ENCODE peak calls at places on chromosomes 12 and 14, in nine cellular contexts. One of them, this sample, is unnamed.

GRCh38 chr12:27622436-27623185 is 73.6 kb upstream of the REP15 start:
- DNase-seq in astrocyte of the spinal cord: no peak
- DNase-seq in stomach: no peak
- DNase-seq in neural crest cell: no peak
- DNase-seq in CD8-positive, alpha-beta T cell: no peak
- DNase-seq in OCI-LY7: no peak
- DNase-seq in foreskin fibroblast: peak
- DNase-seq in BJ: no peak
- DNase-seq in DND-41: no peak
- DNase-seq in this sample: no peak

GRCh38 chr14:96270565-96271420 is 14.8 kb downstream of the BDKRB1 start:
- DNase-seq in foreskin fibroblast: no peak
- DNase-seq in neural crest cell: no peak
- DNase-seq in CD8-positive, alpha-beta T cell: no peak
- DNase-seq in stomach: no peak
- DNase-seq in astrocyte of the spinal cord: no peak
- DNase-seq in DND-41: no peak
- DNase-seq in BJ: no peak
- DNase-seq in OCI-LY7: no peak
- DNase-seq in this sample: no peak

GRCh38 chr14:70822706-70823185 is 13.4 kb upstream of the MAP3K9 start:
- DNase-seq in BJ: no peak
- DNase-seq in OCI-LY7: no peak
- DNase-seq in neural crest cell: peak
- DNase-seq in foreskin fibroblast: no peak
- DNase-seq in stomach: peak
- DNase-seq in astrocyte of the spinal cord: no peak
- DNase-seq in DND-41: peak
- DNase-seq in CD8-positive, alpha-beta T cell: no peak
- DNase-seq in this sample: peak

GRCh38 chr14:51295666-51296263 is 55.7 kb downstream of the TMX1 start:
- DNase-seq in astrocyte of the spinal cord: no peak
- DNase-seq in DND-41: no peak
- DNase-seq in CD8-positive, alpha-beta T cell: no peak
- DNase-seq in foreskin fibroblast: no peak
- DNase-seq in neural crest cell: no peak
- DNase-seq in BJ: no peak
- DNase-seq in OCI-LY7: no peak
- DNase-seq in stomach: no peak
- DNase-seq in this sample: no peak

GRCh38 chr12:108129017-108129812 is at the start of gene WSCD2:
- DNase-seq in BJ: no peak
- DNase-seq in astrocyte of the spinal cord: peak
- DNase-seq in DND-41: no peak
- DNase-seq in CD8-positive, alpha-beta T cell: no peak
- DNase-seq in neural crest cell: peak
- DNase-seq in foreskin fibroblast: no peak
- DNase-seq in stomach: peak
- DNase-seq in OCI-LY7: no peak
- DNase-seq in this sample: no peak

GRCh38 chr12:4454315-4454860 is 8.8 kb upstream of the FGF6 start:
- DNase-seq in astrocyte of the spinal cord: no peak
- DNase-seq in OCI-LY7: no peak
- DNase-seq in DND-41: no peak
- DNase-seq in foreskin fibroblast: no peak
- DNase-seq in CD8-positive, alpha-beta T cell: no peak
- DNase-seq in neural crest cell: no peak
- DNase-seq in stomach: no peak
- DNase-seq in BJ: no peak
- DNase-seq in this sample: no peak

GRCh38 chr14:23704890-23705289 is 68.7 kb downstream of the DHRS2 start:
- DNase-seq in neural crest cell: no peak
- DNase-seq in CD8-positive, alpha-beta T cell: no peak
- DNase-seq in OCI-LY7: peak
- DNase-seq in astrocyte of the spinal cord: peak
- DNase-seq in DND-41: no peak
- DNase-seq in BJ: no peak
- DNase-seq in stomach: no peak
- DNase-seq in foreskin fibroblast: no peak
- DNase-seq in this sample: no peak

GRCh38 chr12:94674835-94675234 is 24.5 kb upstream of the TMCC3 start:
- DNase-seq in stomach: no peak
- DNase-seq in foreskin fibroblast: no peak
- DNase-seq in OCI-LY7: no peak
- DNase-seq in BJ: no peak
- DNase-seq in astrocyte of the spinal cord: no peak
- DNase-seq in CD8-positive, alpha-beta T cell: no peak
- DNase-seq in DND-41: no peak
- DNase-seq in neural crest cell: no peak
- DNase-seq in this sample: no peak

GRCh38 chr14:100692859-100693558 is 33.7 kb upstream of the DLK1 start:
- DNase-seq in stomach: no peak
- DNase-seq in CD8-positive, alpha-beta T cell: no peak
- DNase-seq in BJ: no peak
- DNase-seq in neural crest cell: no peak
- DNase-seq in DND-41: no peak
- DNase-seq in OCI-LY7: no peak
- DNase-seq in foreskin fibroblast: peak
- DNase-seq in astrocyte of the spinal cord: peak
- DNase-seq in this sample: no peak

GRCh38 chr12:47979686-47980085 is 16.3 kb downstream of the TMEM106C start:
- DNase-seq in astrocyte of the spinal cord: no peak
- DNase-seq in neural crest cell: no peak
- DNase-seq in stomach: no peak
- DNase-seq in BJ: no peak
- DNase-seq in DND-41: no peak
- DNase-seq in foreskin fibroblast: no peak
- DNase-seq in CD8-positive, alpha-beta T cell: no peak
- DNase-seq in OCI-LY7: no peak
- DNase-seq in this sample: no peak

GRCh38 chr14:68239988-68240387 is 420.4 kb downstream of the RAD51B start:
- DNase-seq in foreskin fibroblast: no peak
- DNase-seq in stomach: no peak
- DNase-seq in astrocyte of the spinal cord: peak
- DNase-seq in neural crest cell: no peak
- DNase-seq in OCI-LY7: no peak
- DNase-seq in BJ: no peak
- DNase-seq in CD8-positive, alpha-beta T cell: no peak
- DNase-seq in DND-41: no peak
- DNase-seq in this sample: no peak

GRCh38 chr12:32881702-32882101 is 14.9 kb downstream of the PKP2 start:
- DNase-seq in BJ: no peak
- DNase-seq in astrocyte of the spinal cord: no peak
- DNase-seq in neural crest cell: no peak
- DNase-seq in OCI-LY7: no peak
- DNase-seq in stomach: no peak
- DNase-seq in CD8-positive, alpha-beta T cell: no peak
- DNase-seq in DND-41: no peak
- DNase-seq in foreskin fibroblast: no peak
- DNase-seq in this sample: no peak

GRCh38 chr12:68175566-68176033 is 16.1 kb upstream of the IFNG start:
- DNase-seq in astrocyte of the spinal cord: no peak
- DNase-seq in stomach: no peak
- DNase-seq in foreskin fibroblast: no peak
- DNase-seq in BJ: no peak
- DNase-seq in CD8-positive, alpha-beta T cell: peak
- DNase-seq in neural crest cell: no peak
- DNase-seq in DND-41: peak
- DNase-seq in OCI-LY7: peak
- DNase-seq in this sample: peak

GRCh38 chr12:115758886-115759620 is 518.4 kb downstream of the MED13L start:
- DNase-seq in astrocyte of the spinal cord: no peak
- DNase-seq in OCI-LY7: no peak
- DNase-seq in DND-41: no peak
- DNase-seq in foreskin fibroblast: no peak
- DNase-seq in CD8-positive, alpha-beta T cell: no peak
- DNase-seq in BJ: no peak
- DNase-seq in neural crest cell: no peak
- DNase-seq in stomach: no peak
- DNase-seq in this sample: no peak

GRCh38 chr14:77649326-77649725 is 32.9 kb upstream of the SPTLC2 start:
- DNase-seq in stomach: no peak
- DNase-seq in astrocyte of the spinal cord: no peak
- DNase-seq in foreskin fibroblast: no peak
- DNase-seq in neural crest cell: no peak
- DNase-seq in OCI-LY7: no peak
- DNase-seq in CD8-positive, alpha-beta T cell: no peak
- DNase-seq in BJ: no peak
- DNase-seq in DND-41: no peak
- DNase-seq in this sample: no peak

GRCh38 chr14:77648520-77649200 is 32.2 kb upstream of the SPTLC2 start:
- DNase-seq in DND-41: no peak
- DNase-seq in stomach: no peak
- DNase-seq in astrocyte of the spinal cord: no peak
- DNase-seq in OCI-LY7: no peak
- DNase-seq in BJ: no peak
- DNase-seq in foreskin fibroblast: no peak
- DNase-seq in CD8-positive, alpha-beta T cell: no peak
- DNase-seq in neural crest cell: no peak
- DNase-seq in this sample: no peak

GRCh38 chr14:77657244-77657643 is 40.8 kb upstream of the SPTLC2 start:
- DNase-seq in neural crest cell: no peak
- DNase-seq in DND-41: no peak
- DNase-seq in BJ: no peak
- DNase-seq in OCI-LY7: peak
- DNase-seq in stomach: no peak
- DNase-seq in CD8-positive, alpha-beta T cell: no peak
- DNase-seq in astrocyte of the spinal cord: no peak
- DNase-seq in foreskin fibroblast: no peak
- DNase-seq in this sample: no peak

GRCh38 chr14:77654001-77654431 is 37.6 kb upstream of the SPTLC2 start:
- DNase-seq in OCI-LY7: no peak
- DNase-seq in stomach: no peak
- DNase-seq in CD8-positive, alpha-beta T cell: no peak
- DNase-seq in BJ: no peak
- DNase-seq in foreskin fibroblast: no peak
- DNase-seq in astrocyte of the spinal cord: no peak
- DNase-seq in DND-41: peak
- DNase-seq in neural crest cell: no peak
- DNase-seq in this sample: no peak

DNA sequence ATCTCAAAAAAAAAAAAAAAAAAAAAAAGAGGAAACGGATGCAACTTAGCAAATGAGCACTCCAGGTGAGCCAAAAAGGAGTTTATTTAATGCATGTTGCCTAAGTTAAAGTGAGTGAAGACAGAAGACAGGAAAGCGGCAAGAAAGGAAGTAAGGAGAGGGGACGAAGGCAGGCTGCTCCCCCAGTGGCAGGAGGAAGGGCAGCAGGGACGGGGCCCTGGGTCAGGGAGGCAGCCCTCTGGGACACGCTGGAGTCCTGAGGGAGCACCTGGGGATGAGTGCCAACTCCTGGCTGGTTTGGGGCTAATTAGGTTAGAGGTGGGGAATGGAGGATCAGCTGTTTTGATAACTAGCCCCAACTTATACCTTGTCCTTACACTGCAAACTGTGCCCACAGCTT is 37.0 kb upstream of the SPTLC2 start:
- DNase-seq in astrocyte of the spinal cord: no peak
- DNase-seq in foreskin fibroblast: no peak
- DNase-seq in CD8-positive, alpha-beta T cell: no peak
- DNase-seq in neural crest cell: peak
- DNase-seq in BJ: no peak
- DNase-seq in DND-41: peak
- DNase-seq in stomach: no peak
- DNase-seq in OCI-LY7: peak
- DNase-seq in this sample: no peak
- TF ChIP-seq CTCF in astrocyte of the spinal cord: peak
- TF ChIP-seq CTCF in foreskin fibroblast: no peak
- TF ChIP-seq CTCF in CD8-positive, alpha-beta T cell: no peak
- TF ChIP-seq CTCF in neural crest cell: peak
- TF ChIP-seq CTCF in BJ: peak
- TF ChIP-seq CTCF in DND-41: peak
- TF ChIP-seq CTCF in stomach: peak
- TF ChIP-seq CTCF in OCI-LY7: peak
- TF ChIP-seq CTCF in this sample: no peak

GRCh38 chr12:80946591-80946990 is 8.9 kb upstream of the LIN7A start:
- DNase-seq in foreskin fibroblast: no peak
- DNase-seq in neural crest cell: no peak
- DNase-seq in stomach: no peak
- DNase-seq in BJ: no peak
- DNase-seq in OCI-LY7: no peak
- DNase-seq in CD8-positive, alpha-beta T cell: no peak
- DNase-seq in astrocyte of the spinal cord: peak
- DNase-seq in DND-41: no peak
- DNase-seq in this sample: no peak
- TF ChIP-seq CTCF in foreskin fibroblast: no peak
- TF ChIP-seq CTCF in neural crest cell: no peak
- TF ChIP-seq CTCF in stomach: no peak
- TF ChIP-seq CTCF in BJ: peak
- TF ChIP-seq CTCF in OCI-LY7: peak
- TF ChIP-seq CTCF in CD8-positive, alpha-beta T cell: no peak
- TF ChIP-seq CTCF in astrocyte of the spinal cord: peak
- TF ChIP-seq CTCF in DND-41: no peak
- TF ChIP-seq CTCF in this sample: no peak

GRCh38 chr14:74954232-74954946 is 1.0 kb downstream of the PGF start:
- DNase-seq in stomach: no peak
- DNase-seq in astrocyte of the spinal cord: no peak
- DNase-seq in CD8-positive, alpha-beta T cell: no peak
- DNase-seq in neural crest cell: no peak
- DNase-seq in foreskin fibroblast: no peak
- DNase-seq in BJ: no peak
- DNase-seq in DND-41: no peak
- DNase-seq in OCI-LY7: no peak
- DNase-seq in this sample: no peak

GRCh38 chr14:74952195-74952665 is 3.2 kb downstream of the PGF start:
- DNase-seq in stomach: no peak
- DNase-seq in foreskin fibroblast: no peak
- DNase-seq in astrocyte of the spinal cord: no peak
- DNase-seq in neural crest cell: no peak
- DNase-seq in DND-41: no peak
- DNase-seq in BJ: no peak
- DNase-seq in CD8-positive, alpha-beta T cell: no peak
- DNase-seq in OCI-LY7: no peak
- DNase-seq in this sample: no peak

GRCh38 chr14:74953686-74954085 is 1.7 kb downstream of the PGF start:
- DNase-seq in CD8-positive, alpha-beta T cell: no peak
- DNase-seq in neural crest cell: no peak
- DNase-seq in astrocyte of the spinal cord: no peak
- DNase-seq in BJ: no peak
- DNase-seq in stomach: no peak
- DNase-seq in OCI-LY7: no peak
- DNase-seq in foreskin fibroblast: no peak
- DNase-seq in DND-41: no peak
- DNase-seq in this sample: no peak

GRCh38 chr14:74951443-74952194 is 3.8 kb downstream of the PGF start:
- DNase-seq in foreskin fibroblast: no peak
- DNase-seq in OCI-LY7: no peak
- DNase-seq in neural crest cell: no peak
- DNase-seq in astrocyte of the spinal cord: no peak
- DNase-seq in BJ: no peak
- DNase-seq in CD8-positive, alpha-beta T cell: no peak
- DNase-seq in DND-41: no peak
- DNase-seq in stomach: no peak
- DNase-seq in this sample: no peak

GRCh38 chr14:74952697-74953484 is 2.5 kb downstream of the PGF start:
- DNase-seq in neural crest cell: no peak
- DNase-seq in foreskin fibroblast: no peak
- DNase-seq in stomach: no peak
- DNase-seq in OCI-LY7: no peak
- DNase-seq in DND-41: no peak
- DNase-seq in BJ: no peak
- DNase-seq in CD8-positive, alpha-beta T cell: no peak
- DNase-seq in astrocyte of the spinal cord: no peak
- DNase-seq in this sample: no peak
- TF ChIP-seq CTCF in neural crest cell: no peak
- TF ChIP-seq CTCF in foreskin fibroblast: no peak
- TF ChIP-seq CTCF in stomach: no peak
- TF ChIP-seq CTCF in OCI-LY7: no peak
- TF ChIP-seq CTCF in DND-41: no peak
- TF ChIP-seq CTCF in BJ: no peak
- TF ChIP-seq CTCF in CD8-positive, alpha-beta T cell: no peak
- TF ChIP-seq CTCF in astrocyte of the spinal cord: no peak
- TF ChIP-seq CTCF in this sample: no peak

GRCh38 chr12:50222275-50222783 is 55.2 kb upstream of the CERS5 start:
- DNase-seq in CD8-positive, alpha-beta T cell: peak
- DNase-seq in neural crest cell: peak
- DNase-seq in BJ: peak
- DNase-seq in stomach: peak
- DNase-seq in astrocyte of the spinal cord: peak
- DNase-seq in DND-41: peak
- DNase-seq in OCI-LY7: peak
- DNase-seq in foreskin fibroblast: peak
- DNase-seq in this sample: peak
- TF ChIP-seq CTCF in CD8-positive, alpha-beta T cell: no peak
- TF ChIP-seq CTCF in neural crest cell: peak
- TF ChIP-seq CTCF in BJ: peak
- TF ChIP-seq CTCF in stomach: peak
- TF ChIP-seq CTCF in astrocyte of the spinal cord: peak
- TF ChIP-seq CTCF in DND-41: peak
- TF ChIP-seq CTCF in OCI-LY7: no peak
- TF ChIP-seq CTCF in foreskin fibroblast: peak
- TF ChIP-seq CTCF in this sample: no peak